ENCODE peak calls at places on chromosomes 3 and 15, in six cellular contexts. U, I, Y, X, S and E are unnamed samples.

GRCh38 chr3:170355738-170356595 is 1.5 kb upstream of the SKIL start:
- DNase-seq in U (no peak), I (peak; percentile 74), Y (peak; percentile 71), X (no peak), S (peak; percentile 69), E (no peak)

GRCh38 chr15:73683624-73684536 is at the start of gene CD276:
- DNase-seq in U (no peak), I (peak; percentile 51), Y (peak; percentile 91), X (no peak), S (peak; percentile 76), E (peak; percentile 88)

GRCh38 chr15:73650387-73651126 is 17.4 kb upstream of the NPTN start:
- DNase-seq in U (no peak), I (no peak), Y (no peak), X (no peak), S (no peak), E (no peak)

GRCh38 chr3:43644443-43644842 is 22.6 kb upstream of the ANO10 start:
- DNase-seq in U (no peak), I (no peak), Y (no peak), X (no peak), S (no peak), E (no peak)

GRCh38 chr15:40136470-40136869 is 24.4 kb upstream of the BUB1B start:
- DNase-seq in U (no peak), I (no peak), Y (no peak), X (no peak), S (no peak), E (no peak)

GRCh38 chr15:65101891-65102708 is 12.9 kb downstream of the UBAP1L start:
- DNase-seq in U (no peak), I (no peak), Y (no peak), X (no peak), S (no peak), E (no peak)

GRCh38 chr3:170811928-170812591 is 57.9 kb downstream of the RPL22L1 start:
- DNase-seq in U (peak; percentile 77), I (peak; percentile 81), Y (no peak), X (peak; percentile 47), S (peak; percentile 71), E (peak; percentile 88)

GRCh38 chr3:191982481-191982880 is 521.5 kb downstream of the PYDC2 start:
- DNase-seq in U (no peak), I (no peak), Y (no peak), X (no peak), S (peak; percentile 11), E (no peak)

GRCh38 chr3:58234516-58234931 is 3.1 kb upstream of the ABHD6 start:
- DNase-seq in U (no peak), I (peak; percentile 16), Y (no peak), X (no peak), S (peak; percentile 45), E (no peak)

GRCh38 chr3:172938788-172939187 is 188.3 kb downstream of the ECT2 start:
- DNase-seq in U (no peak), I (no peak), Y (no peak), X (no peak), S (peak; percentile 35), E (no peak)

GRCh38 chr15:91420689-91421088 is 320.6 kb downstream of the SV2B start:
- DNase-seq in U (no peak), I (no peak), Y (no peak), X (no peak), S (no peak), E (no peak)

GRCh38 chr3:187183210-187183862 is 13.9 kb upstream of the RTP1 start:
- DNase-seq in U (peak; percentile 5), I (no peak), Y (no peak), X (no peak), S (peak; percentile 71), E (no peak)

GRCh38 chr15:67520276-67520975 is 505 bp upstream of the C15orf61 start:
- DNase-seq in U (no peak), I (no peak), Y (no peak), X (no peak), S (no peak), E (no peak)

GRCh38 chr15:87941606-87942005 is 314.9 kb downstream of the NTRK3 start:
- DNase-seq in U (no peak), I (no peak), Y (no peak), X (no peak), S (peak; percentile 23), E (no peak)

GRCh38 chr3:111923821-111924220 is 55.0 kb upstream of the ABHD10 start:
- DNase-seq in U (no peak), I (no peak), Y (no peak), X (no peak), S (no peak), E (no peak)

GRCh38 chr3:186915808-186916796 is 14.2 kb upstream of the ST6GAL1 start:
- DNase-seq in U (no peak), I (no peak), Y (no peak), X (no peak), S (no peak), E (no peak)

GRCh38 chr3:61964566-61964965 is 403.2 kb downstream of the PTPRG start:
- DNase-seq in U (no peak), I (no peak), Y (no peak), X (no peak), S (peak; percentile 16), E (no peak)

GRCh38 chr3:185069583-185070030 is 83.3 kb downstream of the C3orf70 start:
- DNase-seq in U (peak; percentile 19), I (no peak), Y (no peak), X (no peak), S (no peak), E (peak; percentile 82)

GRCh38 chr15:51970981-51971352 is 611 bp downstream of the LEO1 start:
- DNase-seq in U (no peak), I (no peak), Y (no peak), X (no peak), S (no peak), E (no peak)

GRCh38 chr15:58252586-58253323 is 114.6 kb downstream of the AQP9 start:
- DNase-seq in U (no peak), I (no peak), Y (no peak), X (no peak), S (no peak), E (no peak)

GRCh38 chr3:176906046-176906905 is 291.0 kb downstream of the TBL1XR1 start:
- DNase-seq in U (no peak), I (peak; percentile 52), Y (no peak), X (peak; percentile 5), S (peak; percentile 93), E (no peak)

GRCh38 chr3:30495172-30496124 is 111.0 kb upstream of the TGFBR2 start:
- DNase-seq in U (peak; percentile 28), I (no peak), Y (no peak), X (no peak), S (no peak), E (no peak)

GRCh38 chr15:56969265-56969895 is 50.9 kb downstream of the TCF12 start:
- DNase-seq in U (no peak), I (no peak), Y (no peak), X (no peak), S (no peak), E (no peak)

GRCh38 chr15:77481670-77482069 is 61.0 kb downstream of the HMG20A start:
- DNase-seq in U (no peak), I (no peak), Y (no peak), X (no peak), S (peak; percentile 84), E (no peak)

GRCh38 chr3:169836942-169837275 is 24.2 kb upstream of the LRRC34 start:
- DNase-seq in U (no peak), I (no peak), Y (no peak), X (no peak), S (no peak), E (no peak)

GRCh38 chr3:187209501-187209900 is 12.2 kb downstream of the RTP1 start:
- DNase-seq in U (no peak), I (no peak), Y (no peak), X (no peak), S (peak; percentile 29), E (no peak)

GRCh38 chr3:42872718-42873117 is 3.0 kb downstream of the CYP8B1 start:
- DNase-seq in U (no peak), I (no peak), Y (no peak), X (no peak), S (no peak), E (no peak)

GRCh38 chr15:77821188-77821958 is 188.7 kb upstream of the LINGO1 start:
- DNase-seq in U (peak; percentile 43), I (peak; percentile 54), Y (no peak), X (no peak), S (peak; percentile 49), E (no peak)

GRCh38 chr3:59573911-59574310 is 524.1 kb upstream of the CFAP20DC start:
- DNase-seq in U (no peak), I (peak; percentile 60), Y (no peak), X (no peak), S (peak; percentile 87), E (no peak)

GRCh38 chr3:195241592-195242355 is 29.2 kb downstream of the XXYLT1 start:
- DNase-seq in U (no peak), I (no peak), Y (no peak), X (no peak), S (no peak), E (peak; percentile 65)

GRCh38 chr15:77497108-77497737 is 76.5 kb downstream of the HMG20A start:
- DNase-seq in U (no peak), I (peak; percentile 23), Y (peak; percentile 63), X (no peak), S (peak; percentile 55), E (peak; percentile 94)

GRCh38 chr3:103794656-103795055 is 1359.8 kb downstream of the ZPLD1 start:
- DNase-seq in U (no peak), I (no peak), Y (no peak), X (no peak), S (no peak), E (no peak)
- TF ChIP-seq CTCF in U (peak; percentile 15), I (peak; percentile 45), Y (no peak), X (no peak), S (no peak), E (peak; percentile 30)

GRCh38 chr15:80090879-80091503 is 31.5 kb downstream of the ZFAND6 start:
- DNase-seq in U (no peak), I (no peak), Y (no peak), X (no peak), S (no peak), E (no peak)
- TF ChIP-seq CTCF in U (peak; percentile 32), I (peak; percentile 48), Y (peak; percentile 28), X (peak; percentile 11), S (peak; percentile 39), E (peak; percentile 42)

GRCh38 chr15:41233367-41233771 is 2.3 kb downstream of the CHP1 start:
- DNase-seq in U (no peak), I (peak; percentile 53), Y (no peak), X (peak; percentile 58), S (peak; percentile 74), E (no peak)
- TF ChIP-seq CTCF in U (no peak), I (no peak), Y (no peak), X (no peak), S (no peak), E (no peak)

GRCh38 chr3:15521573-15521965 is at the start of gene COLQ:
- DNase-seq in U (no peak), I (no peak), Y (no peak), X (no peak), S (peak; percentile 8), E (no peak)

GRCh38 chr3:15525790-15526189 is 4.3 kb upstream of the COLQ start:
- DNase-seq in U (no peak), I (no peak), Y (no peak), X (no peak), S (no peak), E (no peak)

GRCh38 chr3:15527031-15527459 is 5.5 kb upstream of the COLQ start:
- DNase-seq in U (no peak), I (no peak), Y (no peak), X (no peak), S (peak; percentile 7), E (no peak)

GRCh38 chr3:15520804-15521572 is 518 bp downstream of the COLQ start:
- DNase-seq in U (no peak), I (no peak), Y (no peak), X (no peak), S (no peak), E (no peak)

GRCh38 chr3:15523660-15524417 is 2.3 kb upstream of the COLQ start:
- DNase-seq in U (no peak), I (no peak), Y (no peak), X (no peak), S (no peak), E (no peak)
- TF ChIP-seq CTCF in U (no peak), I (no peak), Y (no peak), X (no peak), S (no peak), E (no peak)